ENCODE peak calls at places on chromosomes 4 and X, in nine cellular contexts. E is spleen, I is tibial nerve, L is upper lobe of left lung, D is A549, S is transverse colon, N is H1, X is ovary, P is heart left ventricle. M is an unnamed sample.
A peak's percentile ranks its signal among the peaks of the same experiment; 100 is the strongest.

GRCh38 chr4:55125763-55126541 is 557 bp upstream of the KDR start:
- DNase-seq in L (no peak), X (no peak), N (no peak), E (no peak), S (no peak), D (no peak), P (no peak), I (no peak), M (no peak)

GRCh38 chrX:70166601-70167590 is 10.4 kb upstream of the DGAT2L6 start:
- DNase-seq in N (no peak), X (no peak), D (peak; percentile 12), P (no peak), L (no peak), S (no peak), I (no peak), E (no peak), M (no peak)

GRCh38 chr4:168153596-168154440 is 61.5 kb downstream of the ANXA10 start:
- DNase-seq in D (peak; percentile 30), P (peak; percentile 60), N (no peak), S (peak; percentile 77), I (peak; percentile 92), X (peak; percentile 70), E (peak; percentile 82), L (peak; percentile 95), M (peak; percentile 91)

GRCh38 chrX:153423652-153424051 is 12.4 kb downstream of the ZFP92 start:
- DNase-seq in S (no peak), D (no peak), E (no peak), X (no peak), N (no peak), I (no peak), P (no peak), L (no peak), M (peak; percentile 35)

GRCh38 chr4:80006935-80007744 is 65.9 kb downstream of the ANTXR2 start:
- DNase-seq in I (no peak), S (no peak), P (no peak), N (no peak), E (no peak), X (no peak), L (no peak), D (no peak), M (no peak)

GRCh38 chrX:131841496-131842410 is 181.3 kb upstream of the STK26 start:
- DNase-seq in X (no peak), N (no peak), S (peak; percentile 17), E (no peak), I (no peak), D (peak; percentile 50), L (no peak), P (peak; percentile 38), M (peak; percentile 32)

GRCh38 chr4:174454815-174455473 is 67.3 kb downstream of the HPGD start:
- DNase-seq in I (no peak), L (no peak), D (no peak), E (no peak), N (no peak), P (no peak), X (no peak), S (peak; percentile 19), M (no peak)

GRCh38 chr4:121380448-121381147 is at the start of gene QRFPR:
- DNase-seq in L (peak; percentile 81), E (peak; percentile 73), P (peak; percentile 64), X (no peak), D (no peak), S (no peak), N (peak; percentile 46), I (no peak), M (peak; percentile 16)

GRCh38 chr4:44157611-44158277 is 290.9 kb downstream of the KCTD8 start:
- DNase-seq in S (no peak), N (no peak), X (no peak), P (no peak), I (no peak), D (no peak), E (no peak), L (no peak), M (no peak)

GRCh38 chrX:72685810-72686465 is 28.2 kb downstream of the PHKA1 start:
- DNase-seq in N (no peak), I (no peak), S (no peak), X (no peak), E (no peak), P (no peak), L (no peak), D (no peak), M (no peak)

GRCh38 chr4:94390804-94391410 is 48.3 kb upstream of the HPGDS start:
- DNase-seq in S (no peak), E (no peak), L (no peak), D (peak; percentile 10), X (no peak), I (peak; percentile 67), P (no peak), N (no peak), M (peak; percentile 16)

DNA sequence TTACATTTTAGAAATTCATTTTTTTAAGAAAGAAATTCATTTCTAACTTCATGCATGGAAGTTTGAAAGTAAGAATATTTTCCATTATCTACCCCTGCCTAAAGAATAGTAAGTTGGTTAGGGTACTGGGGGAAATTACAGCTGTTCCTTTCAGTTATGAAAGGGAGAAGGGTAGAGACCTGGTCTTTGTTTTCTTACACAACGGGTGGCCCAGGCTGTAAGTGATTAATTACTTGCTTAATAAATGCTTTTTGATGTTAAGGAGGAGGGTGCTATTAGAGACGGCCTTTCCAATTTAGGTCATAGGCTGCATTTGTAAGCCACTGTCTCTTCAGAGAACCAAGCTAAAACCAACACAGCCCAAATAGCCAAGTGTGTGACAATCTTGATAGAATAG is 12.6 kb downstream of the SCD5 start:
- DNase-seq in X (no peak), I (no peak), E (no peak), P (no peak), S (no peak), D (no peak), L (no peak), N (no peak), M (no peak)
- H3K4me1 ChIP-seq in X (peaks cover 24% of the 10 kb centered on the region), I (peaks cover 34% of the 10 kb centered on the region), E (no peaks in the 10 kb centered on the region), P (peaks cover under 1% of the 10 kb centered on the region), S (peaks cover 17% of the 10 kb centered on the region), D (peaks cover 53% of the 10 kb centered on the region), L (no peaks in the 10 kb centered on the region), N (peaks cover 3% of the 10 kb centered on the region), M (peaks cover 34% of the 10 kb centered on the region)

DNA sequence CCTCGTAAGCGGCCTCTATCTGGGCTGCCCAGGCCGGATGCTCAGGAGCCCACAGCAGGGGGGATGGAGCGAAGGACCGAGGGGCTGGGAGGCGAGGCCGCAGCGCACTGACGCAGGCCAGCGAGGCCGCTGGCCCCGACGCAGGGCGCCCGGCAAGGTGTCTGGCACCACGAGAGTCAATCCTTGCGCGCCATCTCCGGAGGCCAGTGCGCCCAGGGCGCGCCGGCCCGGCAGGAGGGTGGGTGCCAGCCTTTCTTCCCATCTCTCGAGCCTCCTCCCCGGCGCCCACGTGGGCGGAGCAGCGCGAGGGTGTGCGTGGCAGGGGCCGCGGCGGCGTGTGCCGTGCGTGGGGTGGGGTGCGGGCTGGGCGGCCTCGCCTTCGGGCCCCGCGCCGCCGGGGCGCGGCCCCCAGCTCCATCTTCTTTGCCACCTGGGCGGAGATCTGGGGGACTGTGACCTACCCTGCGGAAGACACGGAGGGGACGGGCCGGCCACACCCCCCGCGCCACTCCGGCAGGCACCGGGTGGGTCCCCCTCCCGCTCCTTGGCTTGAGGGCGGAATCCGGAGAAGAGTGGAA is 916 bp downstream of the JAKMIP1 start:
- DNase-seq in S (no peak), P (no peak), X (no peak), E (no peak), N (no peak), I (no peak), L (peak; percentile 86), D (no peak), M (no peak)
- TF ChIP-seq POLR2A in S (no peak), P (no peak), X (no peak), E (no peak), N (no peak), I (no peak), L (no peak), D (no peak), M (no peak)

DNA sequence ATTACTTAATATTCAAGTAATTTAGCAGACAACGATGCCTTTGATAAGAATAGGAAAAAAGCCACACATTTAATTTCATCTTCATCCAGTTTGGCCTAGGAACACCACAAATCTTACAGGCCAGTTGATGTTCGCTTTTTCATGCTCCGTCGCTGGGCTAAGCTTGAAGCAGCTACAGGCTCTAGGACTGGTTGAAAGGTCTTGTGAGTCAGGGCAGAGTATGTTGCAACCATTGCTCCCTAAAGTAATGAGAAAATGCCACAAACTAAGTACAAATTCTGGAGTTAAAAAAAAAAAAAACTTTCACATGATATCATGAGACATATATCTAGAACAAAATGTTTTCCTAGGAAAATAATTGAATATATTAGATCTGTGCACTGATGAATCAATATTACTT is 123.8 kb downstream of the RPS6KA6 start:
- DNase-seq in X (no peak), S (no peak), N (no peak), I (no peak), L (no peak), P (no peak), E (no peak), D (no peak), M (no peak)
- H3K4me1 ChIP-seq in X (no peaks in the 10 kb centered on the region), S (no peaks in the 10 kb centered on the region), N (no peaks in the 10 kb centered on the region), I (no peaks in the 10 kb centered on the region), L (no peaks in the 10 kb centered on the region), P (no peaks in the 10 kb centered on the region), E (no peaks in the 10 kb centered on the region), D (no peaks in the 10 kb centered on the region), M (no peaks in the 10 kb centered on the region)

GRCh38 chrX:30653415-30654131 is at the start of gene GK:
- DNase-seq in X (peak; percentile 49), P (peak; percentile 32), S (peak; percentile 19), I (no peak), L (no peak), E (peak; percentile 91), N (no peak), D (no peak), M (no peak)

GRCh38 chrX:30659421-30659820 is 6.2 kb downstream of the GK start:
- DNase-seq in N (no peak), X (no peak), E (no peak), S (no peak), D (peak; percentile 4), I (no peak), L (no peak), P (no peak), M (no peak)

GRCh38 chrX:30652527-30653414 is 452 bp upstream of the GK start:
- DNase-seq in P (peak; percentile 95), I (peak; percentile 88), S (peak; percentile 95), L (peak; percentile 99), E (peak; percentile 98), D (peak; percentile 75), X (peak; percentile 94), N (peak; percentile 69), M (peak; percentile 96)

GRCh38 chrX:30657542-30658238 is 4.5 kb downstream of the GK start:
- DNase-seq in I (no peak), X (no peak), L (no peak), N (no peak), P (no peak), S (no peak), E (no peak), D (no peak), M (no peak)

DNA sequence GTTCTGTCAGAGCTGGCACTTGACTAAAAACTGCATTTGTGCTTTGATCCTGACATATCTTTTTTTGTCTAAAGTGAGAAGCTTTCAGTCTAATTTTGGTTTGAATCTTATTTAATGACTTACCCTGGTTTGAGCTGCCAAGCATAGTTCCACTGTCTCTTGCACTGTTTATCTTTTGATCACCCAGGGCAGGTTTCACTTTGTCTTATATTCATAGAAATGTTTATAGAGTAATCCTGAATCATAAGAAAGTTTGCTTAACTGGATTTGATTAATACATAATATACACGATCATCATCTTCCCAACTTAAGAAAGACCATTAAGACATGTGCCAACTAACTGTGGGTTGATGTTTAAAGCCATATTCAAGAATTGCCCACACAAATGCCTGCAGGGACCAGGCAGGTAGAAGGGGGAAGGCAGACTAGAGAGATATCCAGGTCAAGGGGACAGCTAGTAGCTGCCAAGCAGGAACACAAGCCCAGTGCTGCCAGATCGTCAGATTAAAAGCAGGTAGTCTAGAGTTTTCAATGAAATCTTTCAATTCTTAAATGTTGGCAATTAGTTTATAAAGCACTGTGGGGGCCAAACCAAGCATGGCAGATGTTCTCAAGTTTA is 1.9 kb downstream of the GK start:
- DNase-seq in D (no peak), L (no peak), N (no peak), P (no peak), S (no peak), X (no peak), E (no peak), I (no peak), M (no peak)
- TF ChIP-seq POLR2A in D (no peak), L (no peak), N (no peak), P (no peak), S (no peak), X (no peak), E (no peak), I (no peak), M (no peak)

M was measured in testis.